ENCODE peak calls at places on chromosomes 4 and X, in four cellular contexts. Z, D, U and J are unnamed samples.

GRCh38 chr4:113575391-113575790 is 186.1 kb downstream of the CAMK2D start:
- DNase-seq in D (no peak), Z (no peak), U (no peak), J (no peak)

GRCh38 chrX:44937606-44938005 is 64.6 kb downstream of the KDM6A start:
- DNase-seq in D (no peak), U (no peak), Z (peak; percentile 82), J (no peak)

GRCh38 chr4:144449623-144450022 is 196.3 kb upstream of the HHIP start:
- DNase-seq in D (no peak), U (no peak), Z (peak; percentile 42), J (no peak)

GRCh38 chrX:22795680-22796079 is 204.1 kb upstream of the DDX53 start:
- DNase-seq in U (no peak), Z (peak; percentile 10), D (no peak), J (no peak)

GRCh38 chr4:150581206-150581605 is 745 bp upstream of the MAB21L2 start:
- DNase-seq in U (no peak), Z (no peak), D (no peak), J (no peak)

GRCh38 chr4:72977936-72978485 is 91.5 kb downstream of the COX18 start:
- DNase-seq in U (no peak), D (no peak), Z (peak; percentile 64), J (no peak)

GRCh38 chr4:88028961-88029360 is 21.5 kb downstream of the PKD2 start:
- DNase-seq in U (no peak), Z (no peak), D (no peak), J (no peak)

GRCh38 chr4:111776546-111776945 is 368.7 kb upstream of the FAM241A start:
- DNase-seq in D (no peak), U (no peak), Z (no peak), J (no peak)

GRCh38 chrX:152444338-152444737 is 6.8 kb downstream of the GABRA3 start:
- DNase-seq in U (no peak), D (no peak), Z (no peak), J (no peak)

GRCh38 chrX:149916745-149917392 is 12.5 kb upstream of the HSFX4 start:
- DNase-seq in U (no peak), Z (no peak), D (no peak), J (no peak)

GRCh38 chr4:150371869-150372268 is 210.1 kb upstream of the MAB21L2 start:
- DNase-seq in Z (no peak), D (no peak), U (no peak), J (no peak)

GRCh38 chrX:64662876-64663275 is 267.6 kb upstream of the MTMR8 start:
- DNase-seq in Z (no peak), D (no peak), U (no peak), J (no peak)

GRCh38 chrX:49754238-49754857 is 58.6 kb upstream of the PAGE1 start:
- DNase-seq in D (no peak), U (peak; percentile 72), Z (peak; percentile 39), J (no peak)

GRCh38 chr4:106240699-106241098 is 75.3 kb downstream of the TBCK start:
- DNase-seq in D (no peak), U (no peak), Z (no peak), J (no peak)

GRCh38 chrX:21756785-21757529 is 959 bp downstream of the SMPX start:
- DNase-seq in U (no peak), D (no peak), Z (no peak), J (no peak)

GRCh38 chrX:65894138-65894537 is 145.7 kb downstream of the VSIG4 start:
- DNase-seq in D (no peak), Z (peak; percentile 1), U (peak; percentile 1), J (no peak)

GRCh38 chr4:48968814-48969213 is 17.3 kb upstream of the CWH43 start:
- DNase-seq in Z (peak; percentile 58), U (no peak), D (no peak), J (no peak)

GRCh38 chr4:37243061-37243460 is 1.5 kb upstream of the NWD2 start:
- DNase-seq in D (no peak), Z (no peak), U (peak; percentile 49), J (peak; percentile 14)

GRCh38 chrX:146449243-146449642 is 360.3 kb upstream of the CXorf51B start:
- DNase-seq in Z (no peak), U (no peak), D (no peak), J (no peak)

GRCh38 chr4:70666369-70666768 is at the start of gene JCHAIN:
- DNase-seq in Z (no peak), U (no peak), D (no peak), J (no peak)

GRCh38 chrX:15425024-15425423 is 40.8 kb upstream of the VEGFD start:
- DNase-seq in U (no peak), D (no peak), Z (no peak), J (no peak)

GRCh38 chr4:91764085-91764484 is 539.7 kb upstream of the GRID2 start:
- DNase-seq in Z (no peak), U (no peak), D (no peak), J (no peak)

GRCh38 chr4:164023214-164023613 is 528.7 kb downstream of the TMA16 start:
- DNase-seq in Z (no peak), D (no peak), U (peak; percentile 1), J (no peak)

GRCh38 chrX:68652327-68652930 is 5.0 kb downstream of the STARD8 start:
- DNase-seq in D (no peak), U (no peak), Z (no peak), J (no peak)

GRCh38 chr4:74503580-74503979 is 58.6 kb downstream of the AREG start:
- DNase-seq in U (no peak), D (no peak), Z (peak; percentile 73), J (no peak)